ENCODE peak calls at places on chromosomes 11 and 22, in five cellular contexts. H, T, R, O and M are unnamed samples.

GRCh38 chr22:50523806-50524663 is 1.4 kb downstream of the SCO2 start:
- DNase-seq in H (no peak), T (peak), R (peak), O (no peak), M (no peak)

GRCh38 chr22:41417622-41418390 is 28.8 kb downstream of the TOB2 start:
- DNase-seq in H (peak), T (peak), R (no peak), O (peak), M (peak)

GRCh38 chr11:133618500-133618899 is 86.2 kb upstream of the OPCML start:
- DNase-seq in H (no peak), T (no peak), R (no peak), O (no peak), M (no peak)

GRCh38 chr11:95793111-95793510 is 2.8 kb downstream of the CEP57 start:
- DNase-seq in H (no peak), T (no peak), R (no peak), O (no peak), M (no peak)

GRCh38 chr22:35525687-35526332 is 14.8 kb upstream of the RASD2 start:
- DNase-seq in H (no peak), T (no peak), R (no peak), O (no peak), M (no peak)

GRCh38 chr11:66020618-66021357 is 5.5 kb downstream of the CATSPER1 start:
- DNase-seq in H (no peak), T (peak), R (peak), O (no peak), M (no peak)

GRCh38 chr22:40238425-40239344 is 61.0 kb downstream of the TNRC6B start:
- DNase-seq in H (no peak), T (no peak), R (peak), O (peak), M (no peak)

GRCh38 chr11:31262761-31263160 is 106.8 kb downstream of the DCDC1 start:
- DNase-seq in H (no peak), T (no peak), R (peak), O (no peak), M (no peak)

GRCh38 chr11:112229746-112230433 is 3.7 kb downstream of the PTS start:
- DNase-seq in H (no peak), T (no peak), R (no peak), O (no peak), M (no peak)

GRCh38 chr11:74538680-74539079 is 45.2 kb upstream of the LIPT2 start:
- DNase-seq in H (no peak), T (no peak), R (peak), O (no peak), M (no peak)

GRCh38 chr11:68003846-68004550 is at the start of gene UNC93B1:
- DNase-seq in H (peak), T (peak), R (peak), O (peak), M (peak)

GRCh38 chr22:23036684-23037428 is 33.5 kb upstream of the GNAZ start:
- DNase-seq in H (no peak), T (no peak), R (peak), O (no peak), M (no peak)

GRCh38 chr11:56140151-56140661 is at the start of gene OR8J3:
- DNase-seq in H (no peak), T (no peak), R (no peak), O (no peak), M (no peak)

GRCh38 chr11:116793476-116794096 is 1.9 kb upstream of the APOA5 start:
- DNase-seq in H (peak), T (no peak), R (no peak), O (no peak), M (no peak)

GRCh38 chr11:114175706-114176105 is 116.2 kb downstream of the ZBTB16 start:
- DNase-seq in H (no peak), T (no peak), R (no peak), O (peak), M (no peak)

GRCh38 chr11:129894281-129895125 is 875 bp downstream of the NFRKB start:
- DNase-seq in H (no peak), T (no peak), R (peak), O (no peak), M (no peak)

GRCh38 chr11:120793806-120794479 is 230.0 kb upstream of the TBCEL start:
- DNase-seq in H (no peak), T (no peak), R (no peak), O (no peak), M (no peak)

GRCh38 chr11:126138636-126139540 is 72.6 kb downstream of the RPUSD4 start:
- DNase-seq in H (no peak), T (no peak), R (no peak), O (peak), M (no peak)

GRCh38 chr22:35630387-35630793 is 13.3 kb upstream of the MB start:
- DNase-seq in H (no peak), T (no peak), R (peak), O (peak), M (no peak)

GRCh38 chr22:19483481-19484244 is 3.9 kb downstream of the CDC45 start:
- DNase-seq in H (no peak), T (no peak), R (peak), O (no peak), M (no peak)

GRCh38 chr22:32847067-32847491 is 45.6 kb downstream of the TIMP3 start:
- DNase-seq in H (peak), T (no peak), R (peak), O (peak), M (no peak)

GRCh38 chr11:13051257-13051656 is 42.1 kb downstream of the RASSF10 start:
- DNase-seq in H (no peak), T (no peak), R (peak), O (no peak), M (no peak)

GRCh38 chr22:19893363-19893762 is 38.7 kb upstream of the GNB1L start:
- DNase-seq in H (no peak), T (no peak), R (no peak), O (no peak), M (no peak)

GRCh38 chr11:14081541-14082211 is 119.2 kb downstream of the SPON1 start:
- DNase-seq in H (no peak), T (no peak), R (no peak), O (peak), M (no peak)

GRCh38 chr11:34302046-34302921 is 55.5 kb downstream of the ABTB2 start:
- DNase-seq in H (no peak), T (no peak), R (peak), O (no peak), M (no peak)

GRCh38 chr22:49636214-49636613 is 191.5 kb downstream of the BRD1 start:
- DNase-seq in H (no peak), T (no peak), R (no peak), O (no peak), M (no peak)

GRCh38 chr11:29842061-29842460 is 174.8 kb downstream of the KCNA4 start:
- DNase-seq in H (no peak), T (no peak), R (peak), O (no peak), M (no peak)

GRCh38 chr11:127875076-127875475 is 712.3 kb downstream of the ETS1 start:
- DNase-seq in H (no peak), T (no peak), R (no peak), O (no peak), M (no peak)

GRCh38 chr11:3856856-3857553 is 1.5 kb downstream of the STIM1 start:
- DNase-seq in H (no peak), T (no peak), R (no peak), O (no peak), M (no peak)
- H3K4me3 ChIP-seq in H (peak), T (peak), R (peak), O (peak), M (peak)

GRCh38 chr11:77067776-77068460 is 1.1 kb downstream of the CAPN5 start:
- DNase-seq in H (peak), T (peak), R (no peak), O (no peak), M (no peak)
- H3K4me3 ChIP-seq in H (no peak), T (peak), R (no peak), O (no peak), M (peak)

GRCh38 chr11:123246749-123247497 is 51.9 kb upstream of the CLMP start:
- DNase-seq in H (peak), T (peak), R (peak), O (peak), M (peak)
- H3K4me3 ChIP-seq in H (no peak), T (no peak), R (no peak), O (no peak), M (peak)

GRCh38 chr22:21445437-21446127 is 21.6 kb upstream of the TMEM191C start:
- DNase-seq in H (no peak), T (no peak), R (no peak), O (peak), M (no peak)
- H3K4me3 ChIP-seq in H (no peak), T (no peak), R (no peak), O (no peak), M (no peak)

GRCh38 chr11:115656684-115657083 is 152.5 kb upstream of the CADM1 start:
- DNase-seq in H (no peak), T (peak), R (no peak), O (no peak), M (no peak)

GRCh38 chr11:115657586-115657985 is 153.4 kb upstream of the CADM1 start:
- DNase-seq in H (no peak), T (no peak), R (no peak), O (no peak), M (no peak)

GRCh38 chr11:115663790-115664189 is 159.6 kb upstream of the CADM1 start:
- DNase-seq in H (no peak), T (no peak), R (no peak), O (no peak), M (no peak)

GRCh38 chr11:115659061-115659963 is 155.1 kb upstream of the CADM1 start:
- DNase-seq in H (no peak), T (no peak), R (no peak), O (no peak), M (no peak)

DNA sequence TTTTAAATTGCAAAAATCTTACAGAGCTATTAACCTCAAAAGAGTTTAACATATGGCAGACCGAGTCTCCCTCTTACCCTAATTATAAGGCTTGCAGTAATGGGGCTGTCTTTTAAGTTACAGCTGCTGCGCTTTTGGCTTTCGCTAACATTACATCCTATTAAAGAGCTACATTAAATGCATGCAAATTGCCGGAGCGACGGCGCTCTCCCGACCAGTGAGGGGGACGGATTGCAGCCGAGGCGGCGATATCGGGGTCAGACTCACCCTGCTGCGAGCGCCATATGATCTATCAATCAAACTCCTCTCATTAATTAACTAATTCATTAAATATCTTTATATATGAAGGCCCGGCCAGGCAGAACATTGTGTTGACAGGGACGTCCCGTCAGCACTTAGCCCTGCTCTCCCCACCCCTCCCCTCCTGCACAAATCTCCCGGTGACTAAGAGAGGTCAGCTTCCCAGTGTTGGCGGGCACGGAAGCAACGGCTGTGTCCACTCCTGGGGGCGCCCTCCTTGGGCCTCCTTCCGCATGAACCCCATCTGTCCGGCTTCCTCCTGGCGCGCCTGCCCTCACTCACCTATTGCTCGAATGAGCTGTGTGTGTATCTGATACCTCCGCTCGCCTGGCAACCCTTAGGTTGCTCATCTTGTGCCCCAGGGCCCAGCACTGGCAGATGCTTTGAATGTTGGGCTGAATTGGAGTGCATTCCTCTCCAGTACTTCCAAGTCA is 156.0 kb upstream of the CADM1 start:
- DNase-seq in H (no peak), T (no peak), R (no peak), O (no peak), M (no peak)
- H3K4me3 ChIP-seq in H (no peak), T (peak), R (no peak), O (no peak), M (peak)

GRCh38 chr11:45800261-45800660 is 4.7 kb upstream of the SLC35C1 start:
- DNase-seq in H (no peak), T (no peak), R (no peak), O (no peak), M (no peak)

GRCh38 chr11:45801723-45802315 is 3.1 kb upstream of the SLC35C1 start:
- DNase-seq in H (peak), T (peak), R (peak), O (no peak), M (no peak)

GRCh38 chr11:45796461-45796861 is 8.5 kb upstream of the SLC35C1 start:
- DNase-seq in H (peak), T (no peak), R (no peak), O (no peak), M (no peak)

GRCh38 chr11:45798793-45799441 is 6.0 kb upstream of the SLC35C1 start:
- DNase-seq in H (peak), T (no peak), R (no peak), O (no peak), M (no peak)

GRCh38 chr11:45799562-45799961 is 5.4 kb upstream of the SLC35C1 start:
- DNase-seq in H (no peak), T (no peak), R (no peak), O (no peak), M (no peak)
- H3K4me3 ChIP-seq in H (no peak), T (no peak), R (no peak), O (no peak), M (no peak)

GRCh38 chr11:2443881-2444300 is 423 bp downstream of the TRPM5 start:
- DNase-seq in H (no peak), T (peak), R (no peak), O (no peak), M (no peak)
- H3K4me3 ChIP-seq in H (no peak), T (peak), R (no peak), O (no peak), M (peak)

DNA sequence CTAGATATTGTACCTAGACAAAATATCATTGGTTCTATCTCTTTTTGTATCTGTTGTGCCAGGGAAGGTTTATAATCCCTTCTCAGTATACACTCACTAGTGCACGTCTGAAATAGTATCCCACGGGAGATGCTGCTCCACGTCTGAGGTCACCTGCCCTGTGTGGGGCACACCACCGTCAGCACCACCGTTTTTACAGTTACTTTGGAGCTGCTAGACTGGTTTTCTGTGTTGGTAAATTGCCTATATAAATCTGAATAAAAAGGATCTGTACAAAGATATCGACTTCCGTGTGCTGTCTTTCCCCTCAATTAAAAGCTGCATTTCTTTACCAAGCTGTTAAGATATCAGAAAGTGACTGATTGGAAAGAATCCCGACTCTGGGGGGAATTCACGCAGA is 13.0 kb upstream of the MYO18B start:
- DNase-seq in H (peak), T (no peak), R (no peak), O (no peak), M (no peak)
- H3K4me3 ChIP-seq in H (no peak), T (no peak), R (no peak), O (no peak), M (no peak)

DNA sequence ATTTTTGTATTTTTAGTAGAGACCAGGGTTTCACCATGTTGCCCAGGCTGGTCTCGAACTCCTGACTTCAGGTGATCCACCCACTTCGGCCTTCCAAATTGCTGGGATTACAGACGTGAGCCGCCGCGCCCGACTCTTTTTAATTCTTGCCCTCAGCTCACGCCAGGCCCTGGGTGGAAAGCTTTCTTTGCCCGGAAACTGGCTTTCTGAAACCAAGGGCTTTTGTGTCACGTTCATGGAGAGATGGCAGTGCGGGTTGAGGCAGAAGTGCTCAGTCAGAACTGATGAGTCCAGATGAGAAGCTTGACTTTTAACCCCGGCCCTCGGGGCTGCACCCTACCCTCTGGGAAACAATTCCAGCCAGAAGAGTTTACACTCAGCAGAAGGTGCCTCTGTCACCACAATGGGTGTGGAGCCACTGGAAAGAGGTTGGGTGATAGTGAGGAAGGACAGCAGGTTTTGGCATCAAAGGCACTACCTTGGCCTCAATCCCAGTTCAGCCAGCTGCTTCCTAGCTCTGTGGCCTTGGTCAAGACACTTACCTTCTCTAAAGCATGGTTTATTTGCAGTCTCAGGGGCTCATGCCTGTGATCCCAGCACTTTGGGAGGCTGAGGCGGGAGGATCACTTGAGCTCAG is 890 bp upstream of the ARFGAP3 start:
- DNase-seq in H (no peak), T (no peak), R (no peak), O (peak), M (no peak)
- H3K4me3 ChIP-seq in H (no peak), T (peak), R (no peak), O (no peak), M (peak)

DNA sequence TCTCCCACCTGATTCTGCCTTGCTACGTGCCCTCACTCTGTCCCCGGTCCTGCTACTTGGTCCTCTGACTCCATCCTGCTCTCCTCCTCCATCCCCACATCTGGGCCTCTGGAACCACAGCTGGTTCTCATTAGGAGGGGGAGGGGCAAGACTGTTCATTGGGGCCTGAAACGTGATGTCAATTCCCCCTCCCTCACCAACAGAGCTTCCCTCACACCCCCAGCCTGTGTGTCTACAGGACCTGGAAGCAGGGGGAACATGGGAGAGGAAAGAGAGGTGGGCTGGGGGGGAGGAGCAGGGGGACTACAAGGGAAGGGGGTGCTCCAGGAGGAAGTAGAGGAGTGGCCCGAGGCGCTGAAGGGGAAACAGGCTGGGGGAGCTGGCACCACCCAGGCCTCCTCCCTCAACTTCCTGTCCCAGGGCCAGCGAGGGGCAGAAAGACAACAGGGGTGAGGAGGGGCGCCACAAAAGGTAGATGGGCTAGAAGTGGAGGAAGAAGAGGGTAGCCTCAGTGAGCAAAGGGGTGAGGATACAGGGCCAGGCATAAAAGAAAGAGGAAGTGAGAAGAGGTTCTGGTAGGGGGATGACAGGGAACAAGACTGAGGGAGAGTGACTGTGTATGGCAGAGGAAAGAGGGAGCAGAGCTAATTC is 8.9 kb downstream of the DCHS1 start:
- DNase-seq in H (no peak), T (no peak), R (no peak), O (peak), M (no peak)
- H3K4me3 ChIP-seq in H (no peak), T (no peak), R (no peak), O (peak), M (peak)